ENCODE peak calls at places on chromosomes 7 and 10, in six cellular contexts. C, O, Q, G, K and B are unnamed samples.

GRCh38 chr7:27100601-27101187 is 1.8 kb downstream of the HOXA2 start:
- DNase-seq in O (no peak), G (no peak), C (no peak), K (peak), Q (no peak), B (no peak)

GRCh38 chr10:7545256-7545655 is 121.5 kb downstream of the ITIH5 start:
- DNase-seq in Q (no peak), C (no peak), K (no peak), O (no peak), G (no peak), B (no peak)

GRCh38 chr10:131072651-131073468 is 238.7 kb downstream of the TCERG1L start:
- DNase-seq in Q (no peak), K (no peak), O (no peak), G (no peak), C (no peak), B (no peak)

GRCh38 chr10:47396311-47396717 is 12.2 kb upstream of the ZNF488 start:
- DNase-seq in O (peak), C (no peak), K (peak), G (peak), Q (no peak), B (no peak)

GRCh38 chr10:95573953-95574604 is 12.9 kb upstream of the SORBS1 start:
- DNase-seq in K (no peak), G (no peak), Q (no peak), O (no peak), C (no peak), B (no peak)

GRCh38 chr10:108629843-108630242 is 1293.5 kb downstream of the XPNPEP1 start:
- DNase-seq in O (no peak), C (no peak), K (peak), Q (no peak), G (no peak), B (no peak)

GRCh38 chr10:89283988-89284475 is 17.8 kb upstream of the IFIT2 start:
- DNase-seq in C (no peak), Q (no peak), G (peak), O (no peak), K (peak), B (no peak)

GRCh38 chr7:131057015-131057518 is 270.6 kb upstream of the MKLN1 start:
- DNase-seq in C (no peak), G (no peak), Q (no peak), K (peak), O (no peak), B (peak)

GRCh38 chr10:35667971-35668370 is 25.9 kb upstream of the FZD8 start:
- DNase-seq in G (no peak), O (no peak), K (no peak), Q (no peak), C (no peak), B (no peak)

GRCh38 chr10:57430376-57430775 is 837.3 kb downstream of the IPMK start:
- DNase-seq in K (no peak), C (no peak), Q (no peak), G (no peak), O (no peak), B (no peak)

GRCh38 chr7:67771840-67772605 is 775.4 kb downstream of the TYW1 start:
- DNase-seq in K (no peak), Q (no peak), G (no peak), C (no peak), O (no peak), B (no peak)

GRCh38 chr7:157488966-157489365 is 152.2 kb downstream of the DNAJB6 start:
- DNase-seq in O (no peak), K (no peak), C (no peak), G (no peak), Q (no peak), B (no peak)

GRCh38 chr10:75611972-75612331 is 180.5 kb downstream of the LRMDA start:
- DNase-seq in G (no peak), Q (no peak), O (no peak), C (no peak), K (no peak), B (no peak)